ENCODE peak calls at places on chromosome 17, in six cellular contexts. U is SK-N-SH, V is HepG2, I is GM12891, P is GM12878, C is H1. G is an unnamed sample.

GRCh38 chr17:67801626-67802175 is 23.6 kb upstream of the BPTF start:
- DNase-seq in U (no peak), V (peak; percentile 38), I (no peak), P (no peak), C (peak; percentile 61), G (no peak)

GRCh38 chr17:30433514-30433913 is 43.7 kb upstream of the GOSR1 start:
- DNase-seq in U (no peak), V (no peak), I (no peak), P (no peak), C (no peak), G (no peak)

GRCh38 chr17:6487243-6488007 is 43.2 kb downstream of the PIMREG start:
- DNase-seq in U (no peak), V (no peak), I (no peak), P (no peak), C (no peak), G (no peak)

GRCh38 chr17:39954876-39955275 is 7.9 kb upstream of the GSDMA start:
- DNase-seq in U (no peak), V (peak; percentile 44), I (no peak), P (no peak), C (no peak), G (no peak)

GRCh38 chr17:72126575-72127486 is 6.0 kb downstream of the SOX9 start:
- DNase-seq in U (peak; percentile 68), V (peak; percentile 95), I (no peak), P (no peak), C (no peak), G (no peak)

GRCh38 chr17:20156196-20157077 is 147.3 kb downstream of the SPECC1 start:
- DNase-seq in U (peak; percentile 76), V (peak; percentile 39), I (peak; percentile 41), P (no peak), C (no peak), G (peak; percentile 42)

GRCh38 chr17:16085066-16085699 is 85.6 kb downstream of the TTC19 start:
- DNase-seq in U (no peak), V (no peak), I (no peak), P (no peak), C (no peak), G (no peak)

GRCh38 chr17:1647802-1648581 is 1.7 kb downstream of the RILP start:
- DNase-seq in U (no peak), V (no peak), I (no peak), P (no peak), C (peak; percentile 85), G (no peak)

GRCh38 chr17:55259684-55260111 is 5.1 kb upstream of the HLF start:
- DNase-seq in U (no peak), V (no peak), I (no peak), P (no peak), C (no peak), G (no peak)

GRCh38 chr17:63153488-63153887 is 187.5 kb downstream of the TANC2 start:
- DNase-seq in U (no peak), V (no peak), I (no peak), P (no peak), C (no peak), G (no peak)

DNA sequence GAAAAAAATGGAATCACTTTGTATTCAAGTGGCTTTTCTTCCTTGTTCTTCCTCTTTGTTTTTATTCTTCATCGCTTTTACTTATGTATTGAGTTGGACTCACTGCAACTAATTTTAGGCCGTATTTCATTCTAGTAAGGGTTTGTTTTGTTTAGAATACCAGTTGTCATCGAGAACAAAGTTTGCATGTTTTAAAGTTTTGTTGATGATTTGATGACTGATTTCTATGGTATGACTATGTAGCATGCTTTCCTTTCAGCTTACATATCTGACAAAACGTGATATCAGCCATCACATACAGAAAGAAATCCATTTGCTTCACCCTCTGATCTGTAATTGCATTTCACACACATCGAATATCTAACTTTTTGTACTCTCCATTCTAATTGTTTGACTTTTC is 4.0 kb downstream of the PRKCA start:
- DNase-seq in U (no peak), V (no peak), I (no peak), P (no peak), C (no peak), G (no peak)
- TF ChIP-seq TAF1 in U (no peak), V (no peak), I (no peak), P (no peak), C (no peak), G (no peak)

DNA sequence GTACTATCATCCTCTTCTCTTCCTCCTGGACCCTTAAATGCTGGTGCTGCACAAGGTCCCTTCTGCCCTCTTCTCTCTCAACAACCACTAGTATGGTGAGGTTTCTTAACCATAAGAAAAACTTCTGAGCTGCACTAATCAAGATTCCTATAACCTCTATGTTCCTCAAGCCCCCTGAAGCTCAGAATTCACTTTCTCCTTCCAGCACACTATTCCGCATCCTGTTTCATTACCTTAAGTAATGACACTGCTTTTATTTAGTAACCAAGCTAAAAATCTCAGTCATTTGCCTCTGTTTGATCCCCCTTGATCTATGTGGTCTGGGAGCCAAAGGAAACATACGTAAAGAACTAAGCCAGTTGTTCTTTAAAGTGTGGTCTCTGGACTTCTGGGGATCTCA is 20.1 kb downstream of the KANSL1 start:
- DNase-seq in U (no peak), V (no peak), I (no peak), P (no peak), C (no peak), G (no peak)
- TF ChIP-seq POLR2AphosphoS5 in U (no peak), V (no peak), I (no peak), P (no peak), C (peak; percentile 29), G (peak; percentile 38)

GRCh38 chr17:36611345-36612072 is 10.1 kb downstream of the MRM1 start:
- DNase-seq in U (no peak), V (no peak), I (no peak), P (no peak), C (no peak), G (no peak)

GRCh38 chr17:36609498-36609862 is 8.1 kb downstream of the MRM1 start:
- DNase-seq in U (no peak), V (no peak), I (no peak), P (no peak), C (no peak), G (no peak)

GRCh38 chr17:36608280-36608679 is 6.9 kb downstream of the MRM1 start:
- DNase-seq in U (no peak), V (no peak), I (no peak), P (no peak), C (no peak), G (no peak)

GRCh38 chr17:36610472-36610871 is 9.1 kb downstream of the MRM1 start:
- DNase-seq in U (no peak), V (no peak), I (no peak), P (no peak), C (no peak), G (no peak)

DNA sequence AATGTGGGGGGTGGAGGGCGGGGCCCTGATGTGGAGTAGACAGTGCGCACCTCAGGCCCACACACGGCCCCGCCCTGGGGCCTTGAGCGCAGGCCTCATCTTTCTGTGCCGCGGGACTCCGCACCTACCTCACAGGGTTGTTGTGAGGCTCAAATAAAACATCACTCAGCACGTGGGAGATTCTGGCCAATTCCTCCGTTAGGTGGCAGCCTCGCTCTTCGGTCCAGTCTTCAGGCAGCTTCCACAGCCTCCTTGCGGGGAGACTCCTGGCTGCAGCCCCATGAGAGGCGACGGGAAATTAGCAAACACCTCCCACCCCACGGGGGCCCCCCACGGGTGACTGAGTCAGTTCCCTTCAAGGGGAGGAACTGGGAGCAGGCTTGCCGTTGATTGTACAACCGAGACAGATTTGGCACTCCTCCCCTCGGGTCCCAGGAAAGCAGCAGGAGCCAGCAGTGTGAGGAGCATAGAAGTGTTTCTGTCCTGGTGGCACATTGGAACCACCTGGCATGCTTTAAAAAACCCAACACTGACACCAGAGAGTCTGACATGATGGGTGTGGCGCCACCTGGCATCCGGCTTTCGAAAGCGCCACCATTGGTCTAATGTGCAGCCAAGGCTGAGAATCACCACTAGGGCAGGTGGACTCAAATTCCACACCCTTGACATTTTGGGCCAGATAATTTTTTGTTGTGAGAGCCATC is 7.6 kb downstream of the MRM1 start:
- DNase-seq in U (no peak), V (no peak), I (no peak), P (no peak), C (peak; percentile 70), G (no peak)
- TF ChIP-seq TAF1 in U (no peak), V (no peak), I (no peak), P (no peak), C (no peak), G (no peak)

GRCh38 chr17:82356845-82357355 is 2.1 kb upstream of the TEX19 start:
- DNase-seq in U (no peak), V (no peak), I (no peak), P (no peak), C (peak; percentile 63), G (no peak)

GRCh38 chr17:82357394-82357793 is 1.7 kb upstream of the TEX19 start:
- DNase-seq in U (no peak), V (no peak), I (no peak), P (no peak), C (no peak), G (no peak)

GRCh38 chr17:82353484-82353883 is 5.6 kb upstream of the TEX19 start:
- DNase-seq in U (no peak), V (no peak), I (no peak), P (no peak), C (no peak), G (no peak)

GRCh38 chr17:82354804-82355308 is 4.2 kb upstream of the TEX19 start:
- DNase-seq in U (no peak), V (no peak), I (no peak), P (no peak), C (no peak), G (no peak)

DNA sequence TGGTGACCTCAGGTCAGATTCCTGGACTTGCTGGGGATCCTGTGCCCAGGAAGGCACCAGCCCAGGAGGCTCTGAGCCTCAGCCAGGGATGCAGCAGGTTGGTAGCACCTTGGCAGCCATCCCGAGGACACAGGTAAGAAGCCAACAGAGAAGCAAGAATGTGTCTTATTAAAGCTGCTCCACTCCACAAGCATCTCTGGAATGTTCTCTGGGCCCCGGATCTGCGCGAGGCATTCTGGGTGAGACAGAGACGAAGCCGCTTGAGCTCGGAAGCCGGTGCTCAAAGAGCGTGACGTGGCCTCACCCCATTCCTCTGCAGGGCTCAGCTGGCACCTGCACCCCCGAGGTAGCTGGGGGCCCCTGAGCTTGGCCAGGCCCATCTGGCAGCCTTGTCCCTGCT is 3.0 kb upstream of the TEX19 start:
- DNase-seq in U (no peak), V (no peak), I (no peak), P (no peak), C (no peak), G (no peak)
- TF ChIP-seq POLR2AphosphoS5 in U (no peak), V (no peak), I (no peak), P (no peak), C (no peak), G (no peak)

DNA sequence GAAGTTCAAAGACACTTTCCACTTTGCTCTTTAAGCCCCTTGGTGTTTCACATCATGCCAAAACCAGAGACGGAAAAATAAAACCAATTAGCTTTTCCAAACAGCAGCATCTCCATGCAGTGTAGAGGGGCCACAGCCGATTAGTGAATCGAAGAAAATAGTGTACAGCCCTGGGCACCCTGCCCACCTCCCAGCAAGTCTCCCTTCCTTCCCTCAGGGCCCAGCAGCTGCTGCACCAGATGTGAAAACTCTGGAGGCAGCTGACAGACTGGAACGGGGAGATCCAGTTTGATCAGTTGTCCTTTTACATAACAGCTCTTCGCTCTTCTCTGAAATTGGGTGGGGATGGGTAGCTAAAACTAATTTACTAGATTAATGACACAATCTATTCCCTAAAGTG is 19.3 kb downstream of the TMEM11 start:
- DNase-seq in U (peak; percentile 70), V (no peak), I (no peak), P (no peak), C (no peak), G (no peak)
- TF ChIP-seq TAF1 in U (no peak), V (no peak), I (no peak), P (no peak), C (no peak), G (no peak)